ENCODE peak calls at places on chromosomes 12 and 14, in six cellular contexts. Z, E, K, H, M and Q are unnamed samples.

GRCh38 chr14:104230119-104230885 is 91.9 kb downstream of the KIF26A start:
- DNase-seq in M (no peak), H (no peak), Z (no peak), K (no peak), E (no peak), Q (no peak)

GRCh38 chr14:90109858-90110257 is 48.1 kb downstream of the KCNK13 start:
- DNase-seq in E (no peak), H (no peak), M (peak), Z (peak), K (peak), Q (peak)

GRCh38 chr14:68911594-68912227 is 67.4 kb downstream of the ACTN1 start:
- DNase-seq in K (peak), H (peak), M (peak), E (no peak), Z (peak), Q (peak)

GRCh38 chr12:6226002-6226700 is 26.0 kb downstream of the CD9 start:
- DNase-seq in K (no peak), E (no peak), M (peak), H (peak), Z (no peak), Q (peak)

GRCh38 chr12:6461401-6462233 is 8.9 kb downstream of the VAMP1 start:
- DNase-seq in Z (no peak), K (no peak), E (peak), M (no peak), H (no peak), Q (peak)

GRCh38 chr12:857611-858010 is 91.9 kb downstream of the RAD52 start:
- DNase-seq in M (no peak), Z (peak), E (no peak), H (no peak), K (no peak), Q (no peak)

GRCh38 chr12:31890295-31891285 is 68.6 kb upstream of the RESF1 start:
- DNase-seq in H (no peak), K (no peak), Z (no peak), E (no peak), M (no peak), Q (peak)

GRCh38 chr14:102484316-102484715 is 25.3 kb downstream of the ANKRD9 start:
- DNase-seq in Z (no peak), M (no peak), H (no peak), E (no peak), K (no peak), Q (no peak)

GRCh38 chr14:69398818-69399210 is 322 bp downstream of the SLC39A9 start:
- DNase-seq in Z (no peak), H (no peak), E (no peak), K (no peak), M (no peak), Q (no peak)

GRCh38 chr14:49306152-49306751 is 279.9 kb downstream of the RPS29 start:
- DNase-seq in E (no peak), Z (peak), H (peak), M (peak), K (peak), Q (peak)

GRCh38 chr12:42809226-42809625 is 219.7 kb upstream of the PRICKLE1 start:
- DNase-seq in E (no peak), H (no peak), M (no peak), Z (no peak), K (no peak), Q (no peak)

GRCh38 chr14:76955575-76956252 is 72.8 kb downstream of the IRF2BPL start:
- DNase-seq in Z (peak), H (no peak), M (peak), K (peak), E (peak), Q (peak)

GRCh38 chr12:105899589-105899988 is 239.2 kb downstream of the NUAK1 start:
- DNase-seq in E (peak), K (no peak), H (no peak), M (no peak), Z (no peak), Q (peak)

GRCh38 chr14:91354979-91355685 is 62.5 kb downstream of the CCDC88C start:
- DNase-seq in M (no peak), K (no peak), E (no peak), H (no peak), Z (no peak), Q (peak)

GRCh38 chr12:119804011-119804641 is 73.0 kb downstream of the CIT start:
- DNase-seq in H (peak), Z (peak), M (peak), E (no peak), K (peak), Q (peak)
- TF ChIP-seq MYC in H (no peak), Z (no peak), M (no peak), E (no peak), K (no peak), Q (no peak)

DNA sequence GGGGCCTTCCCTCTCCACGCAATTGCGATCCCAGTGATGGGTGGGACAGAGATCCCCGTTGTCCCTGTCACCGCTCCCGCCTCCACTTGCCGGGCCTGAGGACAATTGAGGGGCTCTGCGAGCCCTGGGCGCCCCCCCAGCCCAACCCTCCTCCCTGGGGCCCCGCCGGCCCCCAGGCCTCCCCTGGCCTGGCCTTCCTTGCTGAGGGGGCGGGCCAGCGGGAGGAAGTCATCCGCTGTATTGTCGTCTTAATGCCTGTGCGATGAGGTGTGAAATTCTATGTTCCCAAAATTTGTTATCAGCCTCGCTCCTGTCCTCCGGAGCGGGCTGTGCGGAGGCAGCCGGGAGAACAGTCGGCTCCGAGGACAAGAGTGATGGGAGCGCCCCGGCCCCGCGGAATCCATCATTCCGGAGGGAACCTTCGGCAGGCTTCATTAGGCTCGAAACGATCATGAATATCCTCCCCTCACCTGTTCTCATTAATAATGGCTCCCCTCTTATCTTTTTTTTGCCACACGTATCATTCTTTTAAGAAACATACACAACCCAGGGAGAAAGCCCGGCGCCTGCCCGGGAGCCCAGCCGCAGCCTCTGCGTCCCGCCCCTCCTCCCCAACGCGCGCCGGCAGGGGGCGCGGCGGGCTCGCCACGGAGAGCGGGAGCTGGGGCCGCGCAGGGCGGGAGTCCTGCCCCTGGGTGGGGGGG is 17.3 kb upstream of the DLK1 start:
- DNase-seq in H (peak), K (no peak), Z (no peak), M (no peak), E (no peak), Q (no peak)
- TF ChIP-seq MAX in H (no peak), K (no peak), Z (no peak), M (no peak), E (no peak), Q (no peak)

GRCh38 chr14:106562451-106562850 is 1036.1 kb downstream of the TMEM121 start:
- DNase-seq in E (no peak), M (no peak), K (no peak), Z (no peak), H (no peak), Q (no peak)

GRCh38 chr14:106564058-106564643 is 1037.8 kb downstream of the TMEM121 start:
- DNase-seq in M (peak), K (peak), Z (peak), E (no peak), H (no peak), Q (peak)
- TF ChIP-seq CTCF in M (peak), K (peak), Z (no peak), E (peak), H (no peak), Q (peak)

GRCh38 chr14:38723954-38724353 is 379.1 kb downstream of the SEC23A start:
- DNase-seq in M (no peak), E (no peak), Z (no peak), K (no peak), H (no peak), Q (no peak)

GRCh38 chr14:38718519-38718918 is 384.5 kb downstream of the SEC23A start:
- DNase-seq in E (no peak), K (no peak), Z (no peak), H (peak), M (no peak), Q (no peak)

GRCh38 chr14:38723277-38723676 is 379.8 kb downstream of the SEC23A start:
- DNase-seq in M (no peak), K (no peak), Z (no peak), E (no peak), H (no peak), Q (no peak)

GRCh38 chr14:38724621-38725020 is 378.4 kb downstream of the SEC23A start:
- DNase-seq in K (no peak), M (no peak), Z (no peak), E (no peak), H (no peak), Q (no peak)

DNA sequence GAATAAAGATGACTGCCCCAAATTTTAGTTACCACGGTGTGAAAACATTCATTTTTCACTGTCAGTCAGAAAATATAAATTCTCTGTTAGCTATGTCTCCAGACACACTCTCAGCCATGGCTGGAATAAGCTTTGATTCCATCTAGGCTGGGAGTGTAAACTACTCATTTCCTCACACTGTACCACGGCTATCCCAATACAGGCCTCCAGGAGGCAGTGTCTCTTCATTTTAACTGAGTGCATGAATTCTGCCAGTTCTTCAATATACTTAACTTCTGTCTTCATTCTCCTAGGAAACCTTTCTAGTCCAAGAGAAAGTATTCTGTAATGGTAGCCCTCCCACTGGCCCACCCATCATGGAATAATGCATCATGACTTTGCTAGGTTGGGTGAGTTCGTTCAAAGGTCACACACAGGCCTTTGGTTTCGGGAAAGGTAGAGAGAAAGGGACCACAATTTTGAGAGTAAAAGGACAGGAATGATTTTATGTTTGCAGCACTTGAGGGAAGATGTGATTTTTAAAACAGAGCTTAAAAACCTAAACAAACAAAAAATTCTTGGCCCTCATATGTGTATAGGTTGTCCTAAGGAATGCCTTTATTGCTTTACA is 381.1 kb downstream of the SEC23A start:
- DNase-seq in H (peak), K (peak), M (peak), E (peak), Z (peak), Q (peak)
- TF ChIP-seq MYC in H (no peak), K (no peak), M (no peak), E (no peak), Z (no peak), Q (no peak)

GRCh38 chr14:36996857-36997590 is 175.4 kb downstream of the SLC25A21 start:
- DNase-seq in K (no peak), M (no peak), H (no peak), Z (no peak), E (no peak), Q (no peak)

GRCh38 chr14:36997843-36998242 is 174.6 kb downstream of the SLC25A21 start:
- DNase-seq in M (no peak), E (no peak), K (no peak), Z (no peak), H (peak), Q (no peak)

DNA sequence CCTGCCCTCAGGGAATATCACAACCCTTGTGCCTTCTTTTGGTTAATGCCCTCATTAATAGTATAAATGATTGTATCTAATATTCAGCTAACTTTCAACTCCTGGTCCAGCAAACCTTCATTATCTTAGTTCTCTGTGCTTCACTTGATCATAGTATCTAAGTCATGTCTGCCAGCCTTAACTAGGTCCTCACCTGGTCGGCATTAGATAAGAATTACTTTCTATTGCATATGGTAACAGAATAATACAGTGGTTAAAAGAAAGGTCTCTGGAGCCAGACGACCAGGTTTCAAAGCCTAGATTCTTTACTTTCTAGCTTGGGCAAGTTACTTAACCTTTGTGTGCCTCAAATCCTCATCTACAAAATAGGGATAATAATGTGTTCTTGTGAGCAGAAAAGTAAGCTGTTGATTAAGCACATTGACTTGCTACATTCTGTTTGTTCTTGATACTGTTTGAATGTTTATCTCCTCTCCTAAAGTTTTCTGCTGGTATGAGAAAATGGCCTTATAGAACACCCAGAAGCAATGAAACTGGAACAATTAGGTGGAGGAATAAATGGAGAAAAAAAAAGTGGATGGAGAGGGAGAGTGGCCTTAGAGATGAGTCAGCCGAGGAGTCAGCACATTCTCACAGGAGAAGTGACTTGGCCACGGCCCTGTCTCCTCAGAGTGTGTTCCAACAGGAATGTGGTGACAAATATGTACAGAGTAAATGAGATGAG is 176.1 kb downstream of the SLC25A21 start:
- DNase-seq in Z (peak), E (no peak), M (no peak), H (peak), K (peak), Q (no peak)
- TF ChIP-seq MAX in Z (no peak), E (no peak), M (no peak), H (no peak), K (no peak), Q (no peak)

DNA sequence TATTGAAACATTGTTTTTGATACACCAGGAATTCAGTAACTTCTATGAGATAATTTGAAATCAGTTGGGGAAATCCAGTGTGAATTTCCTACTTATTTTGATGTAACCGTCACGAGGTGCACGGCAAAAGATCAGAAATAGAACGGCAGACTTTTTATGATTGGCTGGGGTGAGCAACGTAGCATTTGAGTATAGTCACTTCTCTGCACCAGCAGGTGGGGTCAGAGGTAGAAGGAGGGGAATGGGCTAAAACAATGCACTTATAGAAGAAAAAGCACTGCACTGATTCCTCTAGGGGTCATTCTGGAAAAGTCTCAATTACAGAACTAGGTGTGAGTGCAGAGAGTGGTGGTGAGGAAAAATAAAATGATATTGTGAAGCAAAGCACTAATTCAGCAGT is 7.9 kb upstream of the SSPN start:
- DNase-seq in K (peak), H (no peak), Z (no peak), E (no peak), M (peak), Q (no peak)
- TF ChIP-seq CTCF in K (peak), H (no peak), Z (no peak), E (peak), M (no peak), Q (peak)

DNA sequence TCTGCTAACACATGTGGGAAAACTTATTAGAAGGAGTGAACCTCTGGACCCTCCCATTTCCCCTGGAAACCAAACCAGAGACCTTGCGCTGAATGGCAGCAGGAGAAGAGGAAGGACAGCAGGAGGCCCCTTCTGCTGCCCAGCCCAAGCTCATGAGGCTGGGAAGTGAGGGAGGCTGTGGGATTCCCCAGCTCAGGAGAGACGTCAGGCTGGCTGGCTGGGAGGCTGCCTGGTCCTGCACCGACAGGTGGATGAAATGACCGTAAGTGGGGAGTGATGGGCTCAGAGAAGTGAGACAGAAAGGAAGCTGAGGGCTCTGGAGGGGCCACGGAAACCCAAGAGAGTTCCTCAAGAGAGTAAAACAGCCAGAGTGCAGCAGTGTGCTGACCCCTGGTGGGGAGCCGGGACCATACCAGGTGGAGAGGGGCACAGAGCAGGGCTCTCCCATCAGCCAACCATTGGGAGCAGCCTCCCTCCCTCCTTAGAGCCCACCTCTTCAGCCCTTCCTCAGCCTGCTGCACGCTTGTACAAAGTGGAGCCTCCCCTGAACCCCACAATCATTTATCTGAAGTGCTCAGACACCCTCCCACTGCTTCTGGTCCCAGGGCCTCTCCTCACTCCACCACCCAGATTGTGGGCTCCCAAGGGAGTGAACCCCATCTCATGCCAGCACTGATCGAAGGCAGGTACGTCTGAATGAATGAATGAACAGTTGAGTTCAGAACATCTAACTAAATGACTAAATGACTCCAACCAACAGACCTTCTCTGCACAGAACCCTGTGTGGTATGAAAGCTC is 14.0 kb downstream of the TAMALIN start:
- DNase-seq in E (no peak), K (peak), M (peak), H (peak), Z (peak), Q (peak)
- TF ChIP-seq MYC in E (no peak), K (no peak), M (peak), H (no peak), Z (no peak), Q (peak)

DNA sequence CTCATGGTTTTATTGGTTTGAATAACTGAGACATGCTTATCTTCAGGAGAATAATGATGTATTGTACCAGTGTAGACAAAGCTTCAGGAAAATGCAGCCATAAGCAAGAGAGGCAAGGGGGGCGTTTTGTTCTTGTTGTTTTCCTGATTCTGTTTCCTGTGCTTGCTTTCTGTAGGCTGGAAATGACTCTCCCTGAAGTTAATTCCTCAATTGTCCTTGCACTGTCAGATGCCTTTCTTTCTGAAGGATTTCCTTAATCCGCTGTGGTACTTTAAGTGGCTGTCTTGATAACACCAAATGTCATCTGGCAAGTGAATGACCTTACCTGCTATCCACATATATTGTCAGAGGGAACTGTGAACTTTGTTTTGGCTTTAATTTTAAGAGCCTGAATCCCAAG is 220.0 kb downstream of the NEDD1 start:
- DNase-seq in E (no peak), Z (no peak), H (peak), K (no peak), M (no peak), Q (no peak)
- TF ChIP-seq MAX in E (no peak), Z (no peak), H (no peak), K (no peak), M (no peak), Q (no peak)

DNA sequence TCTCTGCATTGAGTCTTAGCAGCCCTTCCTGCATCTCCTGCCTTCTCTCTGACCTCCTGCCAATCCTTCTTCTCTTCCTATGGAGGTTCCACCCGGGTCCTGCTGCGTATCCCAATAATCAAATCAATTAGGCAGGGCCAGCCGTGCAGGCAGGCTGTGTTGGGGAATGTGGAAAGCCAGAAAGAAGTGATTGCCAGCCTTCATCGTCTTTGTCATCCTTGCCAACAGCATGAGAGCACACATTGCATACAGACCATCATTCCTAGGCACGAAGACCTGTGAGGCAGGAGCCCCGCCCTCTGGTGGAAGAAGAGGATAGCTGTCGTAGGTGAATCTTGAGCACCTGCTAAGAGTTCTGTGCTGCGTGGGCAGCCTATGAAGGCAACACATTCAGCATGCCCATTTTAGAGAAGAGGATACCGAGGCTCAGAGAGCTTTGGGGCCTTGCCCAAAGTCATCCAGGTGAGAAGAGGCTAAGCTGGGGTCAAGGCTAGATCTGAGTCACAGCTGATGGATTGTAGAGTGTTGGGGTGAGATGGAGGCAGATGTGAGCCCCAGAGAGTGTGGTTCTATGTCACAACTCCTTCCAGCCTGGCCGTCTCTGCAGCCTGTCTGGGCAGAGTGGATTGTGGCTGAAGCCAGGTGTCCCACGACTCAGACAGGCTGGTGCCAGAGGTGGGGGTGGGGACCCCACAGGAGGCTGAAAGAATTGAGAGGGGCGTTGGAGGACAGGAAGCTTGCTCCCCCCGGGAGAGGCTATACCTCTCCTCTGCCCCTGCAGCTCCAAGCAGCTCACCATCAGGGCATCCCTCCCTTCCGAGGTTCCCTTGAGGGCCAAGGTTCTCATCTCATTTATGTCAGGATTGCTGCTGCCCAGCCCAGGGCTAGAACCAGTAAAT is 12.7 kb downstream of the C14orf132 start:
- DNase-seq in E (no peak), Z (peak), K (peak), H (no peak), M (peak), Q (peak)
- TF ChIP-seq CTCF in E (peak), Z (peak), K (peak), H (no peak), M (peak), Q (peak)

GRCh38 chr12:33439587-33440011 is at the start of gene SYT10:
- DNase-seq in M (no peak), H (peak), Z (no peak), E (no peak), K (peak), Q (no peak)
- TF ChIP-seq MYC in M (no peak), H (no peak), Z (no peak), E (no peak), K (no peak), Q (no peak)